ENCODE peak calls at places on chromosomes 16 and 17, in nine cellular contexts. One of them, this sample, is unnamed.

GRCh38 chr17:75011788-75012319 is 616 bp upstream of the MRPL58 start:
- DNase-seq in HTR-8/SVneo: no peak
- DNase-seq in dermis blood vessel endothelial cell: peak
- DNase-seq in NCI-H69: peak
- DNase-seq in MCF 10A: no peak
- DNase-seq in stimulated activated CD8-positive, alpha-beta memory T cell treated with anti-CD3 and anti-CD28 coated beads, Interleukin-7, amount 100 ng/mL, for 4 hours: no peak
- DNase-seq in CD4-positive, alpha-beta T cell: no peak
- DNase-seq in Caki2: no peak
- DNase-seq in hepatic stellate cell: peak
- DNase-seq in this sample: peak

GRCh38 chr17:81515530-81516041 is 3.0 kb upstream of the ACTG1 start:
- DNase-seq in NCI-H69: no peak
- DNase-seq in hepatic stellate cell: no peak
- DNase-seq in HTR-8/SVneo: no peak
- DNase-seq in stimulated activated CD8-positive, alpha-beta memory T cell treated with anti-CD3 and anti-CD28 coated beads, Interleukin-7, amount 100 ng/mL, for 4 hours: no peak
- DNase-seq in CD4-positive, alpha-beta T cell: no peak
- DNase-seq in Caki2: no peak
- DNase-seq in dermis blood vessel endothelial cell: no peak
- DNase-seq in MCF 10A: no peak
- DNase-seq in this sample: no peak

GRCh38 chr16:48128769-48129168 is 27.0 kb downstream of the ABCC12 start:
- DNase-seq in stimulated activated CD8-positive, alpha-beta memory T cell treated with anti-CD3 and anti-CD28 coated beads, Interleukin-7, amount 100 ng/mL, for 4 hours: no peak
- DNase-seq in hepatic stellate cell: no peak
- DNase-seq in MCF 10A: no peak
- DNase-seq in dermis blood vessel endothelial cell: no peak
- DNase-seq in Caki2: no peak
- DNase-seq in HTR-8/SVneo: no peak
- DNase-seq in NCI-H69: no peak
- DNase-seq in CD4-positive, alpha-beta T cell: no peak
- DNase-seq in this sample: no peak

GRCh38 chr17:46733837-46734516 is 84.5 kb downstream of the WNT3 start:
- DNase-seq in hepatic stellate cell: no peak
- DNase-seq in Caki2: peak
- DNase-seq in CD4-positive, alpha-beta T cell: no peak
- DNase-seq in HTR-8/SVneo: no peak
- DNase-seq in NCI-H69: no peak
- DNase-seq in dermis blood vessel endothelial cell: no peak
- DNase-seq in stimulated activated CD8-positive, alpha-beta memory T cell treated with anti-CD3 and anti-CD28 coated beads, Interleukin-7, amount 100 ng/mL, for 4 hours: no peak
- DNase-seq in MCF 10A: peak
- DNase-seq in this sample: no peak

GRCh38 chr16:56202036-56202435 is 10.7 kb downstream of the GNAO1 start:
- DNase-seq in NCI-H69: no peak
- DNase-seq in HTR-8/SVneo: no peak
- DNase-seq in CD4-positive, alpha-beta T cell: no peak
- DNase-seq in hepatic stellate cell: no peak
- DNase-seq in stimulated activated CD8-positive, alpha-beta memory T cell treated with anti-CD3 and anti-CD28 coated beads, Interleukin-7, amount 100 ng/mL, for 4 hours: no peak
- DNase-seq in dermis blood vessel endothelial cell: no peak
- DNase-seq in Caki2: no peak
- DNase-seq in MCF 10A: peak
- DNase-seq in this sample: no peak

GRCh38 chr16:56310685-56311084 is 114.7 kb downstream of the AMFR start:
- DNase-seq in CD4-positive, alpha-beta T cell: no peak
- DNase-seq in dermis blood vessel endothelial cell: no peak
- DNase-seq in MCF 10A: no peak
- DNase-seq in Caki2: peak
- DNase-seq in hepatic stellate cell: no peak
- DNase-seq in stimulated activated CD8-positive, alpha-beta memory T cell treated with anti-CD3 and anti-CD28 coated beads, Interleukin-7, amount 100 ng/mL, for 4 hours: no peak
- DNase-seq in NCI-H69: peak
- DNase-seq in HTR-8/SVneo: no peak
- DNase-seq in this sample: no peak

GRCh38 chr16:81850197-81850944 is 71.3 kb downstream of the PLCG2 start:
- DNase-seq in hepatic stellate cell: no peak
- DNase-seq in NCI-H69: no peak
- DNase-seq in CD4-positive, alpha-beta T cell: no peak
- DNase-seq in dermis blood vessel endothelial cell: no peak
- DNase-seq in stimulated activated CD8-positive, alpha-beta memory T cell treated with anti-CD3 and anti-CD28 coated beads, Interleukin-7, amount 100 ng/mL, for 4 hours: no peak
- DNase-seq in MCF 10A: no peak
- DNase-seq in Caki2: no peak
- DNase-seq in HTR-8/SVneo: no peak
- DNase-seq in this sample: no peak

GRCh38 chr17:39196820-39197331 is 593 bp downstream of the CACNB1 start:
- DNase-seq in HTR-8/SVneo: peak
- DNase-seq in hepatic stellate cell: peak
- DNase-seq in MCF 10A: no peak
- DNase-seq in NCI-H69: peak
- DNase-seq in CD4-positive, alpha-beta T cell: no peak
- DNase-seq in dermis blood vessel endothelial cell: no peak
- DNase-seq in Caki2: no peak
- DNase-seq in stimulated activated CD8-positive, alpha-beta memory T cell treated with anti-CD3 and anti-CD28 coated beads, Interleukin-7, amount 100 ng/mL, for 4 hours: peak
- DNase-seq in this sample: peak

GRCh38 chr17:61406871-61407210 is 7.2 kb downstream of the TBX2 start:
- DNase-seq in stimulated activated CD8-positive, alpha-beta memory T cell treated with anti-CD3 and anti-CD28 coated beads, Interleukin-7, amount 100 ng/mL, for 4 hours: no peak
- DNase-seq in CD4-positive, alpha-beta T cell: peak
- DNase-seq in hepatic stellate cell: no peak
- DNase-seq in dermis blood vessel endothelial cell: no peak
- DNase-seq in HTR-8/SVneo: no peak
- DNase-seq in Caki2: no peak
- DNase-seq in MCF 10A: no peak
- DNase-seq in NCI-H69: no peak
- DNase-seq in this sample: no peak

GRCh38 chr16:6636457-6636856 is 696.2 kb upstream of the RBFOX1 start:
- DNase-seq in HTR-8/SVneo: no peak
- DNase-seq in stimulated activated CD8-positive, alpha-beta memory T cell treated with anti-CD3 and anti-CD28 coated beads, Interleukin-7, amount 100 ng/mL, for 4 hours: no peak
- DNase-seq in CD4-positive, alpha-beta T cell: no peak
- DNase-seq in Caki2: no peak
- DNase-seq in NCI-H69: no peak
- DNase-seq in MCF 10A: no peak
- DNase-seq in dermis blood vessel endothelial cell: no peak
- DNase-seq in hepatic stellate cell: no peak
- DNase-seq in this sample: no peak

GRCh38 chr17:65975878-65976277 is 216.1 kb downstream of the CEP112 start:
- DNase-seq in stimulated activated CD8-positive, alpha-beta memory T cell treated with anti-CD3 and anti-CD28 coated beads, Interleukin-7, amount 100 ng/mL, for 4 hours: no peak
- DNase-seq in dermis blood vessel endothelial cell: no peak
- DNase-seq in MCF 10A: no peak
- DNase-seq in hepatic stellate cell: no peak
- DNase-seq in Caki2: no peak
- DNase-seq in CD4-positive, alpha-beta T cell: no peak
- DNase-seq in HTR-8/SVneo: no peak
- DNase-seq in NCI-H69: peak
- DNase-seq in this sample: peak

GRCh38 chr16:83779881-83780280 is 27.9 kb upstream of the HSBP1 start:
- DNase-seq in hepatic stellate cell: peak
- DNase-seq in MCF 10A: peak
- DNase-seq in NCI-H69: no peak
- DNase-seq in Caki2: no peak
- DNase-seq in stimulated activated CD8-positive, alpha-beta memory T cell treated with anti-CD3 and anti-CD28 coated beads, Interleukin-7, amount 100 ng/mL, for 4 hours: no peak
- DNase-seq in HTR-8/SVneo: no peak
- DNase-seq in CD4-positive, alpha-beta T cell: no peak
- DNase-seq in dermis blood vessel endothelial cell: peak
- DNase-seq in this sample: no peak

GRCh38 chr17:63946440-63947363 is 14.6 kb upstream of the CD79B start:
- DNase-seq in hepatic stellate cell: peak
- DNase-seq in MCF 10A: peak
- DNase-seq in dermis blood vessel endothelial cell: peak
- DNase-seq in CD4-positive, alpha-beta T cell: peak
- DNase-seq in stimulated activated CD8-positive, alpha-beta memory T cell treated with anti-CD3 and anti-CD28 coated beads, Interleukin-7, amount 100 ng/mL, for 4 hours: peak
- DNase-seq in Caki2: no peak
- DNase-seq in NCI-H69: peak
- DNase-seq in HTR-8/SVneo: peak
- DNase-seq in this sample: peak

GRCh38 chr17:57517216-57517518 is 227.9 kb downstream of the CCDC182 start:
- DNase-seq in stimulated activated CD8-positive, alpha-beta memory T cell treated with anti-CD3 and anti-CD28 coated beads, Interleukin-7, amount 100 ng/mL, for 4 hours: no peak
- DNase-seq in CD4-positive, alpha-beta T cell: no peak
- DNase-seq in dermis blood vessel endothelial cell: no peak
- DNase-seq in hepatic stellate cell: no peak
- DNase-seq in NCI-H69: no peak
- DNase-seq in HTR-8/SVneo: no peak
- DNase-seq in Caki2: no peak
- DNase-seq in MCF 10A: no peak
- DNase-seq in this sample: no peak

GRCh38 chr16:58426095-58426494 is 33.8 kb downstream of the GINS3 start:
- DNase-seq in MCF 10A: no peak
- DNase-seq in NCI-H69: no peak
- DNase-seq in CD4-positive, alpha-beta T cell: no peak
- DNase-seq in hepatic stellate cell: no peak
- DNase-seq in dermis blood vessel endothelial cell: no peak
- DNase-seq in HTR-8/SVneo: no peak
- DNase-seq in stimulated activated CD8-positive, alpha-beta memory T cell treated with anti-CD3 and anti-CD28 coated beads, Interleukin-7, amount 100 ng/mL, for 4 hours: peak
- DNase-seq in Caki2: no peak
- DNase-seq in this sample: no peak